ENCODE peak calls at places on chromosomes 16 and 17, in six cellular contexts. C is heart left ventricle, S is keratinocyte, M is SK-N-SH, T is colonic mucosa, P is BE2C. J is an unnamed sample.

GRCh38 chr16:64823676-64824075 is 298.2 kb downstream of the CDH11 start:
- DNase-seq in S (no peak), M (no peak), P (no peak), C (no peak), T (no peak), J (no peak)

GRCh38 chr17:62826956-62827355 is 18.8 kb upstream of the MARCHF10 start:
- DNase-seq in P (no peak), S (no peak), T (no peak), C (no peak), M (no peak), J (no peak)

GRCh38 chr16:30110661-30111060 is 2.7 kb downstream of the GDPD3 start:
- DNase-seq in S (no peak), C (no peak), P (no peak), T (no peak), M (no peak), J (no peak)

GRCh38 chr17:4520881-4521600 is 22.4 kb downstream of the SPNS2 start:
- DNase-seq in M (no peak), P (no peak), C (no peak), T (no peak), S (peak; percentile 41), J (peak; percentile 62)

GRCh38 chr17:74757931-74758845 is 9.8 kb downstream of the NHERF1 start:
- DNase-seq in T (no peak), C (no peak), M (peak; percentile 87), S (no peak), P (peak; percentile 51), J (peak; percentile 31)

GRCh38 chr16:31474173-31474714 is 2.3 kb downstream of the TGFB1I1 start:
- DNase-seq in C (no peak), P (no peak), T (peak; percentile 24), S (no peak), M (no peak), J (peak; percentile 69)

GRCh38 chr17:78548725-78549124 is 28.5 kb downstream of the DNAH17 start:
- DNase-seq in S (no peak), M (no peak), C (no peak), T (no peak), P (no peak), J (no peak)

GRCh38 chr16:68470461-68471150 is 22.3 kb upstream of the SMPD3 start:
- DNase-seq in P (no peak), S (no peak), T (peak; percentile 42), C (peak; percentile 49), M (no peak), J (no peak)

GRCh38 chr16:49335828-49336227 is 37.8 kb upstream of the C16orf78 start:
- DNase-seq in S (no peak), C (no peak), M (no peak), P (no peak), T (no peak), J (no peak)

GRCh38 chr16:51154271-51155171 is 3.5 kb upstream of the SALL1 start:
- DNase-seq in S (no peak), P (no peak), M (peak; percentile 33), C (no peak), T (no peak), J (no peak)

GRCh38 chr17:43702636-43703035 is 40.9 kb upstream of the MEOX1 start:
- DNase-seq in S (no peak), M (peak; percentile 63), T (no peak), C (no peak), P (peak; percentile 85), J (no peak)

GRCh38 chr16:87496101-87496801 is 3.4 kb upstream of the ZCCHC14 start:
- DNase-seq in T (no peak), M (no peak), P (no peak), S (no peak), C (no peak), J (no peak)

GRCh38 chr16:3187798-3188674 is at the start of gene OR1F1:
- DNase-seq in P (peak; percentile 70), T (no peak), C (no peak), M (peak; percentile 78), S (no peak), J (peak; percentile 30)

GRCh38 chr17:16272111-16272510 is 55.1 kb downstream of the PIGL start:
- DNase-seq in M (no peak), C (no peak), P (no peak), S (no peak), T (no peak), J (no peak)

GRCh38 chr17:76271669-76272540 is 6.8 kb downstream of the UBALD2 start:
- DNase-seq in C (no peak), T (no peak), M (peak; percentile 58), P (no peak), S (no peak), J (no peak)
- H3K4me1 ChIP-seq in C (peaks cover 48% of the 10 kb centered on the region), T (peaks cover 29% of the 10 kb centered on the region), M (peaks cover 16% of the 10 kb centered on the region), P (peaks cover 2% of the 10 kb centered on the region), S (peaks cover 31% of the 10 kb centered on the region), J (peaks cover 50% of the 10 kb centered on the region)

GRCh38 chr16:81526935-81527334 is 82.3 kb downstream of the CMIP start:
- DNase-seq in P (no peak), S (peak; percentile 98), C (peak; percentile 44), T (no peak), M (no peak), J (peak; percentile 76)
- H3K4me1 ChIP-seq in P (no peaks in the 10 kb centered on the region), S (peaks cover 87% of the 10 kb centered on the region), C (peaks cover 5% of the 10 kb centered on the region), T (no peaks in the 10 kb centered on the region), M (peaks cover 4% of the 10 kb centered on the region), J (peaks cover 3% of the 10 kb centered on the region)

GRCh38 chr17:37714897-37715296 is 30.0 kb downstream of the HNF1B start:
- DNase-seq in P (no peak), T (no peak), S (no peak), C (no peak), M (no peak), J (no peak)
- H3K4me1 ChIP-seq in P (no peaks in the 10 kb centered on the region), T (peaks cover under 1% of the 10 kb centered on the region), S (no peaks in the 10 kb centered on the region), C (peaks cover 4% of the 10 kb centered on the region), M (no peaks in the 10 kb centered on the region), J (peaks cover 6% of the 10 kb centered on the region)

GRCh38 chr17:2710804-2711607 is 558 bp downstream of the CLUH start:
- DNase-seq in T (no peak), S (no peak), M (peak; percentile 74), C (no peak), P (no peak), J (peak; percentile 43)
- H3K4me1 ChIP-seq in T (peaks cover 25% of the 10 kb centered on the region), S (peaks cover 44% of the 10 kb centered on the region), M (peaks cover 44% of the 10 kb centered on the region), C (peaks cover 25% of the 10 kb centered on the region), P (peaks cover 3% of the 10 kb centered on the region), J (peaks cover 34% of the 10 kb centered on the region)

GRCh38 chr16:84612686-84613085 is 5.2 kb downstream of the COTL1 start:
- DNase-seq in P (no peak), C (no peak), T (no peak), M (no peak), S (no peak), J (no peak)

GRCh38 chr16:84614914-84615813 is 2.7 kb downstream of the COTL1 start:
- DNase-seq in T (no peak), P (no peak), M (no peak), S (no peak), C (no peak), J (no peak)

GRCh38 chr16:84616515-84616914 is 1.4 kb downstream of the COTL1 start:
- DNase-seq in P (no peak), S (no peak), C (no peak), M (no peak), T (peak; percentile 47), J (no peak)

GRCh38 chr16:84613408-84614071 is 4.3 kb downstream of the COTL1 start:
- DNase-seq in T (no peak), P (no peak), C (no peak), S (no peak), M (no peak), J (no peak)

GRCh38 chr16:84614075-84614474 is 3.8 kb downstream of the COTL1 start:
- DNase-seq in M (no peak), S (no peak), C (no peak), T (no peak), P (peak; percentile 39), J (peak; percentile 49)
- H3K4me1 ChIP-seq in M (peaks cover 26% of the 10 kb centered on the region), S (peaks cover 14% of the 10 kb centered on the region), C (no peaks in the 10 kb centered on the region), T (peaks cover 8% of the 10 kb centered on the region), P (peaks cover 3% of the 10 kb centered on the region), J (peaks cover 8% of the 10 kb centered on the region)

DNA sequence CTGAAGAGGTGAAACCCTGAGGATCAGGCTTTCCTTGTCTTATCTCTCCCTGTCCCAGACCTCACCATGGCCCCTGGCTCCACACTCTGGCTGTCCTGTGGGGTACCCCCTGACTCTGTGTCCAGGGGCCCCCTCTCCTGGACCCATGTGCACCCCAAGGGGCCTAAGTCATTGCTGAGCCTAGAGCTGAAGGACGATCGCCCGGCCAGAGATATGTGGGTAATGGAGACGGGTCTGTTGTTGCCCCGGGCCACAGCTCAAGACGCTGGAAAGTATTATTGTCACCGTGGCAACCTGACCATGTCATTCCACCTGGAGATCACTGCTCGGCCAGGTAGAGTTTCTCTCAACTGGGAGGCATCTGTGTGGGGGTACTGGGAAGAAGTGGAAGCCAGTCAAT is 1.4 kb downstream of the CD19 start:
- DNase-seq in T (no peak), P (no peak), S (no peak), M (no peak), C (no peak), J (no peak)
- H3K4me1 ChIP-seq in T (peaks cover 6% of the 10 kb centered on the region), P (no peaks in the 10 kb centered on the region), S (no peaks in the 10 kb centered on the region), M (no peaks in the 10 kb centered on the region), C (no peaks in the 10 kb centered on the region), J (no peaks in the 10 kb centered on the region)

GRCh38 chr16:67027046-67027445 is 1.9 kb upstream of the CBFB start:
- DNase-seq in S (no peak), P (no peak), M (no peak), T (no peak), C (peak; percentile 9), J (no peak)

GRCh38 chr16:67028167-67028554 is 788 bp upstream of the CBFB start:
- DNase-seq in S (no peak), C (no peak), M (no peak), P (no peak), T (no peak), J (no peak)

GRCh38 chr16:67030221-67030962 is 1.4 kb downstream of the CBFB start:
- DNase-seq in C (peak; percentile 14), P (no peak), M (no peak), T (no peak), S (no peak), J (no peak)

GRCh38 chr16:67028555-67029248 is at the start of gene CBFB:
- DNase-seq in M (peak; percentile 99), T (peak; percentile 92), S (peak; percentile 35), P (peak; percentile 96), C (peak; percentile 94), J (peak; percentile 96)

GRCh38 chr16:67029249-67030096 is 524 bp downstream of the CBFB start:
- DNase-seq in S (no peak), T (peak; percentile 71), C (peak; percentile 73), P (peak; percentile 48), M (peak; percentile 75), J (peak; percentile 51)
- H3K4me1 ChIP-seq in S (peaks cover 16% of the 10 kb centered on the region), T (peaks cover 5% of the 10 kb centered on the region), C (peaks cover 22% of the 10 kb centered on the region), P (peaks cover 2% of the 10 kb centered on the region), M (peaks cover 13% of the 10 kb centered on the region), J (peaks cover 15% of the 10 kb centered on the region)

J was measured in cardiac muscle cell.